ENCODE peak calls at places on chromosome 19, in six cellular contexts. B is IMR-90, A is mesendoderm, V is neuronal stem cell, R is mesenchymal stem cell, M is H1. X is an unnamed sample.

GRCh38 chr19:812819-813358 is 8.9 kb downstream of the PLPPR3 start:
- DNase-seq in B (no peak), A (no peak), V (no peak), R (no peak), M (no peak), X (peak)

GRCh38 chr19:58196911-58197616 is 14.2 kb downstream of the ZNF274 start:
- DNase-seq in B (peak), A (peak), V (no peak), R (peak), M (no peak), X (no peak)

GRCh38 chr19:32901504-32902161 is 32.1 kb upstream of the SLC7A9 start:
- DNase-seq in B (no peak), A (no peak), V (no peak), R (no peak), M (no peak), X (no peak)

GRCh38 chr19:38266070-38266469 is 1.7 kb downstream of the SPINT2 start:
- DNase-seq in B (no peak), A (no peak), V (no peak), R (no peak), M (no peak), X (peak)

GRCh38 chr19:58182577-58182988 is 278 bp upstream of the ZNF274 start:
- DNase-seq in B (no peak), A (no peak), V (no peak), R (no peak), M (no peak), X (no peak)

GRCh38 chr19:5436101-5436947 is 18.9 kb upstream of the ZNRF4 start:
- DNase-seq in B (peak), A (peak), V (peak), R (peak), M (peak), X (no peak)

GRCh38 chr19:44960906-44961734 is 5.9 kb downstream of the CLPTM1 start:
- DNase-seq in B (no peak), A (no peak), V (no peak), R (no peak), M (no peak), X (no peak)

GRCh38 chr19:38362076-38362945 is 12.1 kb upstream of the PSMD8 start:
- DNase-seq in B (peak), A (peak), V (peak), R (peak), M (peak), X (peak)

GRCh38 chr19:44973982-44974735 is 19.0 kb downstream of the CLPTM1 start:
- DNase-seq in B (no peak), A (no peak), V (no peak), R (no peak), M (no peak), X (no peak)

GRCh38 chr19:55590621-55591020 is 8.7 kb downstream of the FIZ1 start:
- DNase-seq in B (no peak), A (peak), V (no peak), R (peak), M (no peak), X (no peak)

GRCh38 chr19:45772912-45773311 is 3.9 kb upstream of the SIX5 start:
- DNase-seq in B (no peak), A (no peak), V (no peak), R (no peak), M (no peak), X (no peak)

GRCh38 chr19:46296722-46297431 is at the start of gene HIF3A:
- DNase-seq in B (no peak), A (peak), V (peak), R (peak), M (peak), X (no peak)

GRCh38 chr19:54325194-54325621 is 12.2 kb upstream of the LILRA5 start:
- DNase-seq in B (peak), A (peak), V (peak), R (no peak), M (no peak), X (peak)

GRCh38 chr19:14146789-14147216 is 10.4 kb upstream of the ASF1B start:
- DNase-seq in B (peak), A (no peak), V (no peak), R (peak), M (no peak), X (peak)

GRCh38 chr19:51272183-51272817 is 21.4 kb downstream of the SIGLECL1 start:
- DNase-seq in B (no peak), A (no peak), V (no peak), R (no peak), M (no peak), X (no peak)

GRCh38 chr19:20179946-20180345 is 12.9 kb downstream of the ZNF486 start:
- DNase-seq in B (no peak), A (no peak), V (no peak), R (no peak), M (no peak), X (no peak)

GRCh38 chr19:13839193-13839937 is 37.6 kb upstream of the NANOS3 start:
- DNase-seq in B (peak), A (no peak), V (no peak), R (peak), M (no peak), X (peak)

GRCh38 chr19:51098366-51099069 is 9.7 kb downstream of the CTU1 start:
- DNase-seq in B (no peak), A (no peak), V (no peak), R (no peak), M (no peak), X (no peak)

GRCh38 chr19:40147693-40148347 is 43.4 kb upstream of the MAP3K10 start:
- DNase-seq in B (peak), A (no peak), V (no peak), R (peak), M (no peak), X (peak)

GRCh38 chr19:40745402-40745780 is 4.9 kb downstream of the ACTMAP start:
- DNase-seq in B (peak), A (peak), V (no peak), R (peak), M (no peak), X (no peak)

GRCh38 chr19:43634068-43634467 is 5.6 kb downstream of the CADM4 start:
- DNase-seq in B (no peak), A (no peak), V (no peak), R (no peak), M (no peak), X (no peak)

GRCh38 chr19:18386543-18387251 is 739 bp downstream of the GDF15 start:
- DNase-seq in B (peak), A (peak), V (no peak), R (peak), M (no peak), X (no peak)
- H3K4me3 ChIP-seq in B (peak), A (no peak), V (peak), R (peak), M (no peak), X (no peak)

GRCh38 chr19:7700128-7700470 is 1.8 kb downstream of the FCER2 start:
- DNase-seq in B (no peak), A (no peak), V (no peak), R (no peak), M (no peak), X (no peak)

GRCh38 chr19:7703332-7703731 is 1.4 kb upstream of the FCER2 start:
- DNase-seq in B (no peak), A (peak), V (no peak), R (no peak), M (no peak), X (no peak)

GRCh38 chr19:7701049-7701653 is 780 bp downstream of the FCER2 start:
- DNase-seq in B (no peak), A (no peak), V (no peak), R (no peak), M (no peak), X (no peak)

GRCh38 chr19:7699422-7700127 is 2.4 kb downstream of the FCER2 start:
- DNase-seq in B (no peak), A (peak), V (no peak), R (no peak), M (no peak), X (no peak)

GRCh38 chr19:7701654-7702457 is at the start of gene FCER2:
- DNase-seq in B (no peak), A (no peak), V (no peak), R (no peak), M (no peak), X (no peak)
- H4K8ac ChIP-seq in B (no peak), A (no peak), V (no peak), R (no peak), M (no peak), X (no peak)

GRCh38 chr19:35905178-35905727 is 2.8 kb downstream of the TYROBP start:
- DNase-seq in B (peak), A (no peak), V (no peak), R (peak), M (no peak), X (no peak)

GRCh38 chr19:35902870-35903475 is 644 bp downstream of the HCST start:
- DNase-seq in B (no peak), A (no peak), V (no peak), R (no peak), M (no peak), X (no peak)

GRCh38 chr19:35901854-35902661 is at the start of gene HCST:
- DNase-seq in B (peak), A (no peak), V (no peak), R (no peak), M (no peak), X (no peak)

GRCh38 chr19:35903550-35904179 is 1.3 kb downstream of the HCST start:
- DNase-seq in B (peak), A (peak), V (no peak), R (peak), M (peak), X (peak)

GRCh38 chr19:35904312-35905068 is 2.2 kb downstream of the HCST start:
- DNase-seq in B (no peak), A (no peak), V (no peak), R (no peak), M (no peak), X (no peak)
- H3K4me3 ChIP-seq in B (no peak), A (no peak), V (no peak), R (no peak), M (no peak), X (no peak)

GRCh38 chr19:2587001-2587719 is 111.2 kb downstream of the GADD45B start:
- DNase-seq in B (peak), A (peak), V (no peak), R (peak), M (no peak), X (no peak)
- H4K8ac ChIP-seq in B (peak), A (no peak), V (no peak), R (peak), M (peak), X (no peak)

GRCh38 chr19:1991018-1991390 is 24.5 kb downstream of the BTBD2 start:
- DNase-seq in B (no peak), A (no peak), V (no peak), R (no peak), M (no peak), X (no peak)
- H3K4me3 ChIP-seq in B (no peak), A (no peak), V (no peak), R (no peak), M (no peak), X (no peak)

GRCh38 chr19:15279326-15279904 is 47.2 kb upstream of the EPHX3 start:
- DNase-seq in B (no peak), A (no peak), V (peak), R (no peak), M (no peak), X (no peak)

GRCh38 chr19:15269806-15270205 is 37.6 kb upstream of the EPHX3 start:
- DNase-seq in B (no peak), A (no peak), V (no peak), R (no peak), M (no peak), X (no peak)

GRCh38 chr19:15276620-15277019 is 44.4 kb upstream of the EPHX3 start:
- DNase-seq in B (no peak), A (no peak), V (no peak), R (no peak), M (no peak), X (peak)

GRCh38 chr19:15268928-15269253 is 36.6 kb upstream of the EPHX3 start:
- DNase-seq in B (no peak), A (no peak), V (no peak), R (no peak), M (no peak), X (no peak)

DNA sequence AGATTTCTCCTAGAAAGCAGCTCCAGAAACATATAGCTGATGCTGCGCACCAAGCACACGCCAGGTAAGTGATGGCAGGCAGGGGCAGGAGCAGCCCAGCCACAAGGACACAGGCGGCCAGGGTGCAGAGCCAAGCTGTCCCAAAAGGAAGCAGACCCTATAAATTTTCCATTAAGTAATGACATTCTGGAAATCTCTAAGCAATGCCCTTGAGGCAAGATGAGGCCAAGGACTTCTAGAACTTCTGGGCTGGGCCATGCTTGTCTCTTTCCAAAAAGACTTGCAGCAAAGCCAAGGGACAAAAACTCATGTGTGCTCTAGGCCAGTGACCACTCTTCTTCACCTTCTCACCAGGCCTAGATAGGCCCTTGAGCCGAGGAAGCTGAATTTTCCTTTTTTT is 42.2 kb upstream of the EPHX3 start:
- DNase-seq in B (no peak), A (no peak), V (no peak), R (no peak), M (no peak), X (no peak)
- H4K8ac ChIP-seq in B (no peak), A (no peak), V (no peak), R (no peak), M (no peak), X (no peak)

GRCh38 chr19:18057557-18057956 is 29.2 kb downstream of the IL12RB1 start:
- DNase-seq in B (no peak), A (no peak), V (no peak), R (peak), M (no peak), X (no peak)

GRCh38 chr19:18059902-18060301 is 26.8 kb downstream of the IL12RB1 start:
- DNase-seq in B (no peak), A (no peak), V (no peak), R (no peak), M (no peak), X (no peak)

GRCh38 chr19:18059297-18059696 is 27.4 kb downstream of the IL12RB1 start:
- DNase-seq in B (no peak), A (no peak), V (no peak), R (no peak), M (no peak), X (no peak)

GRCh38 chr19:18060472-18060871 is 26.3 kb downstream of the IL12RB1 start:
- DNase-seq in B (no peak), A (peak), V (no peak), R (no peak), M (no peak), X (no peak)

DNA sequence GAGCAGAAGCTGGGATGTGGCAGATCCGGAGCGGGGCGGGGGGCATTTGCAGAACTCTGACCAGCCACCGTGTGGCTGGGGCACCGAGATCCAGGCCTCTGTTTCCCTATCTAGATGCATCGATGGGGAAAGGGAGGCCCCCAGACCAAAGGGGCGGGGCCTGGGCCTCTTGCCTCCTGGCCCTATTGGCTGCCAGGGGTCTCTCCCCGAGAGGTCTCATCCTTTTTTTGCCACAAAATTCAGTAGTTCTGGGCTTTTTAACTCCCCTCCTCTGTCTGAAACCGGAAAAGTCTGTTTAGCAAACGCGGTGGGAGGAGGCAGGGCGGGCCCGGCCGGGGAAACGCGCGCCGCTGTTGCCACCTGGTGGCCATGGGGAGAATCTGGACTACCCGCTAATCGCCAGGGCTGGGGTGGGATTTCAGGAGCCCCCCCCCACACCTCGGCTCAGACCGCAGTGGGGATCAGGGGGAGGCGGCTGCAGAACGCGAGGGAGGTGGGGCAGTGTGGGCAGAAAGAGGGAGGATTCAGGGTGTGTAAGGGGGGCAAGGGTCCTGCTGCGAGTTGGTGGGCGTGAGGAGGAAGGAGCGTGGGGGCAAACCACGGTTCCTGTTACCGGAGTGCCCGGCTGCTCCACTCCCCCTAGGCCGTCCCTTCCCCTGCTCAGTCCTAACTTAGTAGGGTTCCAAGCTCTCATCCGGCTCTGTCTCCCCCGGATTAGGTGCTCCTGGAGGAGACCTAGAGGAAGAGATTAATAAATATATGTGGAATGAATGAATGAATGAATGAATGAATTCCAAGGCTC is 28.3 kb downstream of the IL12RB1 start:
- DNase-seq in B (peak), A (peak), V (peak), R (peak), M (peak), X (peak)
- H3K4me3 ChIP-seq in B (no peak), A (no peak), V (peak), R (peak), M (peak), X (no peak)

GRCh38 chr19:16184665-16185122 is 516 bp upstream of the FAM32A start:
- DNase-seq in B (no peak), A (no peak), V (no peak), R (no peak), M (no peak), X (no peak)
- H4K8ac ChIP-seq in B (peak), A (peak), V (peak), R (peak), M (peak), X (peak)

GRCh38 chr19:9913237-9914000 is 22.9 kb downstream of the OLFM2 start:
- DNase-seq in B (no peak), A (no peak), V (no peak), R (peak), M (no peak), X (no peak)
- H3K4me3 ChIP-seq in B (peak), A (peak), V (peak), R (peak), M (peak), X (peak)